ENCODE peak calls at places on chromosomes 12 and 14, in seven cellular contexts. U, T, K, I, W, C and L are unnamed samples.

GRCh38 chr12:115885040-115885439 is 392.5 kb downstream of the MED13L start:
- DNase-seq in K (no peak), C (no peak), U (no peak), W (no peak), I (no peak), T (no peak), L (no peak)

GRCh38 chr12:93990832-93991748 is 157.3 kb upstream of the PLXNC1 start:
- DNase-seq in K (peak), C (peak), I (no peak), W (no peak), T (no peak), U (peak), L (peak)

GRCh38 chr12:92505373-92506340 is 197.1 kb upstream of the PLEKHG7 start:
- DNase-seq in W (peak), C (peak), T (no peak), I (no peak), U (no peak), K (no peak), L (no peak)

GRCh38 chr12:99809921-99810320 is 162.4 kb downstream of the GARIN6 start:
- DNase-seq in I (no peak), C (no peak), U (peak), K (no peak), W (no peak), T (no peak), L (peak)

GRCh38 chr12:47900480-47901129 is 4.2 kb downstream of the VDR start:
- DNase-seq in I (peak), U (peak), W (no peak), K (no peak), C (no peak), T (no peak), L (peak)

GRCh38 chr12:51323966-51324895 is at the start of gene BIN2:
- DNase-seq in K (no peak), C (no peak), I (no peak), T (peak), U (no peak), W (peak), L (no peak)

GRCh38 chr12:24307716-24308335 is 358.4 kb upstream of the SOX5 start:
- DNase-seq in U (no peak), T (no peak), I (peak), C (no peak), K (no peak), W (no peak), L (no peak)

GRCh38 chr12:122230798-122231197 is 4.9 kb upstream of the DIABLO start:
- DNase-seq in C (no peak), K (no peak), U (no peak), I (no peak), T (no peak), W (no peak), L (no peak)

GRCh38 chr12:240566-240965 is 22.1 kb downstream of the SLC6A13 start:
- DNase-seq in K (no peak), U (no peak), W (no peak), C (no peak), T (no peak), I (no peak), L (no peak)

GRCh38 chr14:74836251-74836957 is 39.5 kb downstream of the PROX2 start:
- DNase-seq in I (no peak), U (no peak), K (no peak), T (no peak), W (no peak), C (no peak), L (no peak)

GRCh38 chr14:55850803-55851202 is 267.4 kb upstream of the PELI2 start:
- DNase-seq in I (no peak), C (peak), W (no peak), T (no peak), U (no peak), K (no peak), L (no peak)

GRCh38 chr12:88448337-88448944 is 131.8 kb downstream of the KITLG start:
- DNase-seq in K (no peak), T (no peak), C (no peak), W (no peak), I (no peak), U (no peak), L (no peak)

GRCh38 chr12:105538880-105539279 is 208.4 kb downstream of the C12orf75 start:
- DNase-seq in U (no peak), C (no peak), T (no peak), K (no peak), I (no peak), W (no peak), L (no peak)

GRCh38 chr12:2959508-2960431 is 573 bp downstream of the TEAD4 start:
- DNase-seq in U (peak), T (no peak), K (peak), W (no peak), C (peak), I (no peak), L (peak)

GRCh38 chr14:75247286-75247922 is 31.2 kb upstream of the FOS start:
- DNase-seq in K (no peak), C (no peak), U (no peak), I (no peak), W (peak), T (peak), L (peak)

GRCh38 chr12:113862570-113863454 is 103.3 kb downstream of the RBM19 start:
- DNase-seq in W (no peak), T (no peak), C (no peak), K (no peak), U (no peak), I (peak), L (no peak)

GRCh38 chr14:77549451-77549850 is 50.8 kb upstream of the ISM2 start:
- DNase-seq in K (no peak), T (no peak), C (no peak), U (no peak), W (no peak), I (no peak), L (no peak)